ENCODE peak calls at places on chromosomes 13 and 19, in five cellular contexts. R is cardiac fibroblast, K is NCI-H2081, M is Kasumi-1, W is BJ. I is an unnamed sample.

GRCh38 chr13:98386632-98387031 is 190.3 kb downstream of the STK24 start:
- DNase-seq in R (no peak), K (peak; percentile 54), M (no peak), W (no peak), I (no peak)

GRCh38 chr19:9189538-9189937 is 10.8 kb downstream of the OR7D2 start:
- DNase-seq in R (no peak), K (no peak), M (no peak), W (no peak), I (no peak)

GRCh38 chr13:110616103-110617101 is 1.1 kb downstream of the NAXD start:
- DNase-seq in R (peak; percentile 55), K (peak; percentile 22), M (peak; percentile 71), W (no peak), I (peak; percentile 32)

GRCh38 chr19:485122-485521 is 11.2 kb upstream of the MADCAM1 start:
- DNase-seq in R (no peak), K (peak; percentile 79), M (no peak), W (no peak), I (peak; percentile 42)

GRCh38 chr13:43316997-43317396 is 293.6 kb downstream of the DNAJC15 start:
- DNase-seq in R (peak; percentile 78), K (peak; percentile 56), M (peak; percentile 92), W (no peak), I (peak; percentile 97)

GRCh38 chr13:31096624-31097302 is 64.9 kb downstream of the HSPH1 start:
- DNase-seq in R (no peak), K (no peak), M (no peak), W (no peak), I (no peak)

GRCh38 chr13:48194392-48194754 is 38.6 kb upstream of the ITM2B start:
- DNase-seq in R (peak; percentile 55), K (no peak), M (peak; percentile 80), W (no peak), I (no peak)

GRCh38 chr19:57465680-57466381 is 8.9 kb upstream of the VN1R1 start:
- DNase-seq in R (peak; percentile 36), K (peak; percentile 25), M (peak; percentile 65), W (no peak), I (peak; percentile 10)

GRCh38 chr13:93249259-93249917 is 22.8 kb downstream of the GPC6 start:
- DNase-seq in R (peak; percentile 87), K (peak; percentile 38), M (no peak), W (no peak), I (peak; percentile 56)

GRCh38 chr19:980133-980998 is 3.8 kb upstream of the WDR18 start:
- DNase-seq in R (no peak), K (no peak), M (no peak), W (no peak), I (no peak)

GRCh38 chr13:99996177-99996705 is 14.7 kb downstream of the ZIC2 start:
- DNase-seq in R (no peak), K (peak; percentile 99), M (no peak), W (no peak), I (no peak)

GRCh38 chr13:66994097-66994496 is 236.0 kb downstream of the PCDH9 start:
- DNase-seq in R (peak; percentile 83), K (peak; percentile 84), M (no peak), W (no peak), I (peak; percentile 94)

GRCh38 chr13:95641961-95642621 is 2.4 kb downstream of the DZIP1 start:
- DNase-seq in R (peak; percentile 69), K (no peak), M (no peak), W (no peak), I (no peak)

GRCh38 chr13:65943711-65944110 is 1286.4 kb downstream of the PCDH9 start:
- DNase-seq in R (peak; percentile 60), K (no peak), M (no peak), W (no peak), I (no peak)

GRCh38 chr19:44644391-44645016 is 794 bp downstream of the PVR start:
- DNase-seq in R (peak; percentile 41), K (peak; percentile 56), M (peak; percentile 10), W (no peak), I (peak; percentile 73)

GRCh38 chr19:18429717-18430416 is 8.1 kb downstream of the ISYNA1 start:
- DNase-seq in R (no peak), K (no peak), M (no peak), W (no peak), I (no peak)

GRCh38 chr19:44912854-44913253 is 1.6 kb upstream of the APOC1 start:
- DNase-seq in R (peak; percentile 81), K (no peak), M (no peak), W (no peak), I (peak; percentile 90)

GRCh38 chr13:68066879-68067513 is 836.9 kb upstream of the PCDH9 start:
- DNase-seq in R (no peak), K (no peak), M (no peak), W (no peak), I (no peak)

GRCh38 chr13:94063096-94063495 is 416.4 kb downstream of the DCT start:
- DNase-seq in R (peak; percentile 28), K (no peak), M (no peak), W (no peak), I (peak; percentile 49)

GRCh38 chr13:44044544-44045178 is 165.0 kb downstream of the LACC1 start:
- DNase-seq in R (no peak), K (no peak), M (no peak), W (no peak), I (no peak)

GRCh38 chr19:13986348-13986904 is 19.7 kb downstream of the RFX1 start:
- DNase-seq in R (peak; percentile 77), K (peak; percentile 63), M (peak; percentile 98), W (no peak), I (no peak)

GRCh38 chr19:11763117-11763516 is 3.7 kb upstream of the ZNF441 start:
- DNase-seq in R (no peak), K (no peak), M (no peak), W (no peak), I (no peak)

GRCh38 chr19:56107626-56108351 is 13.3 kb downstream of the ZNF787 start:
- DNase-seq in R (peak; percentile 31), K (no peak), M (no peak), W (no peak), I (no peak)

GRCh38 chr13:73745190-73745589 is 389.0 kb downstream of the KLF12 start:
- DNase-seq in R (no peak), K (no peak), M (no peak), W (no peak), I (no peak)

GRCh38 chr19:10289836-10290438 is at the start of gene ICAM5:
- DNase-seq in R (no peak), K (peak; percentile 47), M (peak; percentile 55), W (no peak), I (no peak)

GRCh38 chr19:1865172-1866010 is 2.0 kb upstream of the KLF16 start:
- DNase-seq in R (no peak), K (no peak), M (no peak), W (no peak), I (no peak)

GRCh38 chr13:43567608-43568007 is 219.2 kb downstream of the ENOX1 start:
- DNase-seq in R (no peak), K (no peak), M (no peak), W (peak; percentile 36), I (no peak)

GRCh38 chr13:80132741-80133601 is 208.0 kb downstream of the SPRY2 start:
- DNase-seq in R (peak; percentile 84), K (no peak), M (no peak), W (no peak), I (peak; percentile 64)

GRCh38 chr19:16197188-16197621 is 506 bp upstream of the AP1M1 start:
- DNase-seq in R (peak; percentile 81), K (no peak), M (no peak), W (peak; percentile 82), I (peak; percentile 40)

GRCh38 chr19:48644839-48645651 is 942 bp downstream of the CA11 start:
- DNase-seq in R (peak; percentile 86), K (peak; percentile 75), M (peak; percentile 88), W (no peak), I (peak; percentile 60)

GRCh38 chr13:36920612-36921185 is 661 bp upstream of the SMAD9 start:
- DNase-seq in R (no peak), K (no peak), M (no peak), W (no peak), I (no peak)

I was measured in myocyte.